ENCODE peak calls at places on chromosomes 7 and 10, in seven cellular contexts. C is psoas muscle, A is body of pancreas, T is neural progenitor cell, F is uterus, Q is astrocyte, K is colonic mucosa. M is an unnamed sample. For H3K4me1 and H3K27me3, the result is how much of the 10 kb centered on the place peaks cover.

GRCh38 chr10:55311823-55312431 is 510.9 kb upstream of the PCDH15 start:
- DNase-seq in K (no peak), C (no peak), T (no peak), A (no peak), F (no peak), Q (no peak), M (no peak)

GRCh38 chr7:16801111-16801542 is 3.7 kb downstream of the AGR2 start:
- DNase-seq in F (no peak), K (no peak), T (peak), C (no peak), A (no peak), Q (peak), M (no peak)

GRCh38 chr7:80412842-80413241 is 99.0 kb downstream of the GNAT3 start:
- DNase-seq in C (no peak), A (no peak), K (no peak), Q (peak), T (no peak), F (no peak), M (no peak)

GRCh38 chr10:101217450-101218281 is 11.6 kb downstream of the LBX1 start:
- DNase-seq in F (no peak), T (peak), A (peak), K (no peak), C (no peak), Q (peak), M (peak)

GRCh38 chr10:61592581-61592980 is 70.1 kb upstream of the CABCOCO1 start:
- DNase-seq in K (no peak), A (no peak), Q (no peak), F (no peak), T (peak), C (no peak), M (peak)

GRCh38 chr7:18019562-18019961 is 8.1 kb downstream of the PRPS1L1 start:
- DNase-seq in Q (peak), T (no peak), K (no peak), A (no peak), C (no peak), F (no peak), M (no peak)

GRCh38 chr10:43076876-43077420 is at the start of gene RET:
- DNase-seq in T (peak), A (peak), F (no peak), Q (no peak), C (peak), K (peak), M (peak)

GRCh38 chr7:153382591-153383225 is 623.2 kb downstream of the ACTR3B start:
- DNase-seq in C (no peak), F (peak), Q (no peak), T (no peak), K (no peak), A (peak), M (no peak)

GRCh38 chr7:41045556-41046123 is 657.2 kb downstream of the INHBA start:
- DNase-seq in K (peak), Q (no peak), F (no peak), A (peak), C (no peak), T (peak), M (no peak)

GRCh38 chr10:33139191-33139646 is 181.2 kb upstream of the ITGB1 start:
- DNase-seq in Q (no peak), A (no peak), K (no peak), F (no peak), T (no peak), C (no peak), M (no peak)

GRCh38 chr7:151017953-151018420 is 6.3 kb downstream of the ATG9B start:
- DNase-seq in T (peak), K (peak), F (peak), C (peak), A (peak), Q (no peak), M (peak)

GRCh38 chr7:7693881-7694280 is 24.5 kb downstream of the RPA3 start:
- DNase-seq in F (no peak), Q (peak), C (no peak), T (no peak), A (no peak), K (no peak), M (no peak)

GRCh38 chr10:68759223-68759863 is 38.3 kb downstream of the CCAR1 start:
- DNase-seq in K (no peak), C (no peak), A (no peak), Q (no peak), T (no peak), F (no peak), M (no peak)

GRCh38 chr7:140441519-140441918 is 37.7 kb downstream of the RAB19 start:
- DNase-seq in A (no peak), K (no peak), T (no peak), C (no peak), F (no peak), Q (no peak), M (no peak)

GRCh38 chr10:1903982-1904381 is 166.7 kb upstream of the ADARB2 start:
- DNase-seq in T (no peak), F (no peak), K (no peak), A (no peak), C (no peak), Q (no peak), M (no peak)

GRCh38 chr7:131188367-131189339 is 139.0 kb upstream of the MKLN1 start:
- DNase-seq in T (no peak), K (no peak), Q (peak), A (peak), C (no peak), F (no peak), M (no peak)

GRCh38 chr10:133201948-133202725 is 27.9 kb upstream of the UTF1 start:
- DNase-seq in A (no peak), K (no peak), C (no peak), T (no peak), Q (no peak), F (no peak), M (no peak)

GRCh38 chr7:73824986-73825385 is 5.8 kb upstream of the CLDN4 start:
- DNase-seq in Q (no peak), F (no peak), A (peak), K (no peak), C (no peak), T (no peak), M (no peak)

GRCh38 chr10:14244147-14244546 is 86.6 kb downstream of the FRMD4A start:
- DNase-seq in K (no peak), T (peak), C (no peak), F (no peak), A (no peak), Q (no peak), M (no peak)

GRCh38 chr10:127117125-127117524 is 79.3 kb downstream of the INSYN2A start:
- DNase-seq in A (peak), F (no peak), K (peak), Q (peak), T (peak), C (no peak), M (no peak)

GRCh38 chr7:102230593-102230992 is 56.1 kb upstream of the SH2B2 start:
- DNase-seq in A (no peak), K (no peak), Q (peak), F (no peak), T (no peak), C (no peak), M (no peak)

GRCh38 chr10:25888627-25889026 is 45.4 kb upstream of the MYO3A start:
- DNase-seq in C (no peak), Q (no peak), K (no peak), A (no peak), T (no peak), F (no peak), M (no peak)

GRCh38 chr7:47186316-47186715 is 395.6 kb downstream of the TNS3 start:
- DNase-seq in F (no peak), Q (no peak), T (no peak), K (no peak), C (no peak), A (peak), M (no peak)

GRCh38 chr10:120729508-120729907 is 121.7 kb upstream of the WDR11 start:
- DNase-seq in T (no peak), A (no peak), K (no peak), Q (no peak), F (no peak), C (no peak), M (no peak)

GRCh38 chr7:28630350-28630749 is 218.0 kb downstream of the CREB5 start:
- DNase-seq in T (no peak), Q (no peak), A (no peak), K (no peak), C (no peak), F (no peak), M (no peak)

GRCh38 chr10:93505075-93505474 is 8.7 kb downstream of the CEP55 start:
- DNase-seq in A (no peak), T (no peak), F (no peak), Q (no peak), K (no peak), C (no peak), M (no peak)

GRCh38 chr10:26057466-26057865 is 123.4 kb downstream of the MYO3A start:
- DNase-seq in C (no peak), Q (no peak), T (no peak), A (no peak), K (no peak), F (no peak), M (no peak)

GRCh38 chr10:96047004-96047649 is 3.7 kb downstream of the CCNJ start:
- DNase-seq in F (no peak), Q (no peak), K (no peak), T (no peak), C (no peak), A (no peak), M (no peak)

GRCh38 chr10:31404640-31405039 is 85.6 kb downstream of the ZEB1 start:
- DNase-seq in Q (peak), T (no peak), K (no peak), C (no peak), F (no peak), A (no peak), M (no peak)

GRCh38 chr7:12839508-12840153 is 152.2 kb downstream of the ARL4A start:
- DNase-seq in F (no peak), C (no peak), Q (no peak), A (peak), T (peak), K (no peak), M (no peak)

GRCh38 chr7:73969991-73970390 is 58.0 kb upstream of the ELN start:
- DNase-seq in Q (no peak), F (no peak), C (no peak), K (peak), T (no peak), A (no peak), M (no peak)

GRCh38 chr10:106440355-106440754 is 724.2 kb downstream of the SORCS1 start:
- DNase-seq in K (no peak), T (no peak), C (no peak), F (no peak), A (no peak), Q (peak), M (no peak)

GRCh38 chr10:80290474-80291220 is 1.2 kb upstream of the MAT1A start:
- DNase-seq in C (no peak), F (no peak), A (no peak), K (no peak), Q (no peak), T (no peak), M (no peak)

GRCh38 chr10:19169684-19170083 is 121.1 kb downstream of the MALRD1 start:
- DNase-seq in C (no peak), T (no peak), Q (peak), K (no peak), F (no peak), A (no peak), M (no peak)

GRCh38 chr7:18821554-18821953 is 295.9 kb downstream of the TWIST1 start:
- DNase-seq in F (no peak), C (no peak), A (no peak), Q (no peak), T (no peak), K (no peak), M (no peak)

GRCh38 chr7:150941983-150942590 is 36.0 kb downstream of the KCNH2 start:
- DNase-seq in T (no peak), A (no peak), F (peak), Q (no peak), C (peak), K (peak), M (peak)

GRCh38 chr7:77226357-77226839 is 26.8 kb upstream of the FGL2 start:
- DNase-seq in A (no peak), T (no peak), K (no peak), Q (no peak), C (no peak), F (no peak), M (no peak)

GRCh38 chr7:37410305-37411209 is 38.1 kb downstream of the ELMO1 start:
- DNase-seq in Q (no peak), A (no peak), C (no peak), K (no peak), F (no peak), T (peak), M (no peak)
- H3K4me1 ChIP-seq in Q (under half), A (under half), C (under half), K (under half), F (under half), T (under half), M (under half)

DNA sequence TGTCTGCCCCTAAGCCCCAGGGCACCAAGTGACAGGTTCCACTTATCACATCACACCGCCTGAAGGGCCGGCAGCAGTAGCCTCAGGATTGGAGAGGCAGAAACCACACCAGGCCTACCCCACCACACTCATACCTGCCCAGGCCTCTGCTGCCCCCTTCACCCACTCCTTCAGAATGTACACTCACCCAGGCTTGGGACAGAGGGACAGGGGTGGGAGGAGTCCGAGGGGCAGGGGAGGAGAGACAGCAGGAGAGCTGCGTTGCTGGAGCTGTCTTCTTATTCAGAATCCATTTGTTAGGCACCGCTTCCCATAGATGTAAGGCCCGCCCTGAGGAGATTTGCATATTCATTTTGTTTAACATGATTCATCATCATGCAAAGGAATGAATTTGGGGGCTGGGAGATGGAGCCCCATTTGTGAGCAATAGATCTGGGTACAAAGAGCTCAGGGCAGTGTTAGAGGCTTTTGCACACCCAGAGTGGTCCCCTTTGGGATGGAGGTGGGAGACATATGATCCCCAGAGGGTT is 156.7 kb downstream of the CDH23 start:
- DNase-seq in C (no peak), F (no peak), T (peak), A (no peak), K (no peak), Q (no peak), M (no peak)
- H3K4me3 ChIP-seq in C (no peak), F (no peak), T (no peak), A (no peak), K (no peak), Q (no peak), M (no peak)

GRCh38 chr10:124070666-124071065 is 22.7 kb downstream of the CHST15 start:
- DNase-seq in F (no peak), C (no peak), A (no peak), K (no peak), Q (no peak), T (no peak), M (no peak)
- H3K27me3 ChIP-seq in F (under half), C (under half), A (under half), K (under half), Q (under half), T (under half), M (under half)

DNA sequence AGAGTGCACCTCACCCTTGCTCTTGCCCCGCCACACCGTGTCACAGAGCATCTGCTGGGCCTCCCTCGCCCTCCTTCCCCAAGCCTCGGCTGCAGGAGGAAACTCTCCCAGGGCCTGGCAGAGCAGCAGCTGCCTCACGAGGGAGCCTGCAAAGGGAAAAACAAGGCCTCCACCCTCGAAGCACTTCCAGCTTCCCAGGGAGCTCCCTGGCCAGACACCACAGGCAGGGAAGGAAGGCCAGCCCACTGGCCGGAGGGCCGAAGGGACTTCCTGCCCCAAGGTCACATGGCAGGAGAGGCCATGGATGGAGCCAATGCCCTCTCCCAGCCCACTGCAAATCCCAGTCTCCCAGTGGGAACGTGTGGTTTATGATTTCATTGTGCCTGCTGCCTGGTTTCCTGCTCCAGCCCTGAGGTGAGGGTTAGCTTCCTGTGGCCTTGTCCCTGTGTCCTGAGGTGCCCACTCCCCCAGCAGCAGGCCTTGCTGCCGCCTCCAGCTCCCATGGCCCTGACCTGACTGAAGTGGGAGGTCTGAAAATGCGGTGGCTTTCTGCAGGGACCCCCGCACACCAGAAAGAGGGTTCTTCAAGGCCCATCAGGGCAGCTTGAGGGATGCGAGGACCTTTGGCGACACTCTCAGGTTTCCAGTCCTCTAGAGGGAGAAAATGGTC is 100.5 kb upstream of the PPIF start:
- DNase-seq in F (peak), C (peak), K (peak), Q (no peak), T (no peak), A (peak), M (no peak)
- H3K4me1 ChIP-seq in F (under half), C (half or more), K (under half), Q (half or more), T (under half), A (half or more), M (half or more)

DNA sequence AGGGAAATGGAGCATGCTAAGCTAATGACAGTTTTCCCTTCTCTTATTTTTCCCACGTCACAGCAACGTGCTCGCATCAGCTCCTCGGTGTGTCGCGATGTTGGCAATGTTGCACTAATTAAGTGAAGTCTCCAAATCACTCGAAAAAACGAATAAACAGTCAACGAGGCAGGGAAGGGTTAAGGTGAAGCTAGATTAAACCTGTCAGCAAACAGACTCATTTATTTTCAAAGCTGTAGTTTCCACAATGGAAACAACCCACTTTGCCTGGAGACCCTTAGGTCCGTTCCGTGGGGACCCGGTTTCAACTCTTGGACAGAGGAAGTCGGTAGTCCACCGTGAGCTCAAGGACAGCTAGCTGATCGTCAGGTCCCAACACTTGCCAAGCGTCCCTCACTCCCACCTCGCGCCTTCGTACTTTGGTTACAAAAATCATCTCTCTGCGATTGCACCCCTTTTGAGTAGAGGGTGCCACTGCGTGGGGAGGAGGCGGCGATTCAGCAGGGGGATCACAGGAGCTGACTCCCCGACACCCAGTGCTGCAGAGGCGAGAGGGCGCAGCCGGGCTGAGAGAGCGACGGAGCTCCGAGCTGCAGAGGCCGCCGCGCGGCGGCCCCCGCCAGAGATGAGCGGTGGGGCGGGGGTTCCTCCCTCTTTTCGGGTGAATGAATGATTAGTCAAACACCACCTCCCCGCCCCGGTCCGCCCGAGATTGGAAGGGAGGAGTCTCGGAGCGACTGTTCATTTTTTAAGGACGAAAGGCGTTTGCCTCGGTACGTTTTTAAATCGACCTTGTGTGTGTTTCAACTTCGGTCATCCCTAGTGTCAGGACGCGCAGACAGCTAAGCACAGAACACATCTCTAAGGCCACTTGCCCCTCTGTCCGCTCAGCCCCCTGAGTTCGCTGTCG is 1.3 kb upstream of the BMPER start:
- DNase-seq in Q (no peak), C (peak), A (peak), F (peak), K (peak), T (peak), M (peak)
- H3K4me3 ChIP-seq in Q (peak), C (peak), A (peak), F (peak), K (peak), T (peak), M (peak)

DNA sequence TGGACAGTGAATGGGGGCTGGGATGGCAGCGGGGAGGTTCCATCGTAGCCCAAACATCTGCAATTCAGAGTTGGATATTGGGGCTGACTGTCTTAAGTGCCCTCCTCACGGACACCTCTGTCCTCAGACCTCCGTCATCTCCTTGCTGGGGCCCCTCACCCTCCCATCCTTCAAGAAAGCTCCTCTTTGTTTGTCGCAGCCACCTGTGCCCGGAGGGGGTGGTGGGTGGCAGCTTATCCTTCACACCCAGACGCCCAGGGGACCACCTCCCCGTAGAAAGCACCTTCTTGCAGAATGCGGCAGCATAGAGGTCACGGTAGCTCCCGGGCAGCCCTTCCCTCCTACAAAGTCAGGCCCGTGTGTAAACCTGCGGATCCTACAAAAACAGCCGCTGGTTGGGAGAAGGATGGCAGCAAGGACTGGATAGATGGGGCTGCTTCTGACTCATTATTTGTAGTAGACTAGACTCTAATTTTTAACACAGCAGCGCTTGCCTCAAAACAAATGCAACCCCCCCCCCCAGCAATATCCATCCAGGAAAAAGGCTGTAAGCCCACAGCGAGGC is 1.3 kb upstream of the PTPRN2 start:
- DNase-seq in T (no peak), Q (no peak), C (no peak), F (no peak), K (no peak), A (no peak), M (no peak)
- H3K27me3 ChIP-seq in T (half or more), Q (under half), C (under half), F (under half), K (under half), A (under half), M (under half)

GRCh38 chr10:74202356-74202755 is 51.3 kb downstream of the ADK start:
- DNase-seq in T (no peak), F (no peak), A (no peak), Q (no peak), K (no peak), C (no peak), M (no peak)
- H3K4me1 ChIP-seq in T (under half), F (under half), A (under half), Q (under half), K (under half), C (under half), M (under half)

M was measured in BE2C.